ENCODE peak calls at places on chromosomes 3 and 15, in six cellular contexts. C is cardiac muscle cell, G is endodermal cell, A is heart left ventricle, F is mesendoderm, N is uterus. Q is an unnamed sample.

GRCh38 chr15:85620321-85621044 is 174.2 kb downstream of the KLHL25 start:
- DNase-seq in C (no peak), G (no peak), A (peak; percentile 44), F (no peak), N (peak; percentile 59), Q (no peak)

GRCh38 chr3:195249858-195250464 is 21.0 kb downstream of the XXYLT1 start:
- DNase-seq in C (no peak), G (peak; percentile 27), A (no peak), F (no peak), N (peak; percentile 19), Q (no peak)

GRCh38 chr3:146507331-146508120 is 36.9 kb downstream of the PLSCR1 start:
- DNase-seq in C (no peak), G (no peak), A (no peak), F (peak; percentile 86), N (no peak), Q (no peak)

GRCh38 chr3:189167027-189167766 is 4.6 kb upstream of the TPRG1 start:
- DNase-seq in C (no peak), G (peak; percentile 49), A (no peak), F (peak; percentile 45), N (no peak), Q (peak; percentile 57)

GRCh38 chr15:37016287-37016686 is 84.1 kb downstream of the MEIS2 start:
- DNase-seq in C (no peak), G (no peak), A (no peak), F (no peak), N (peak; percentile 72), Q (no peak)

GRCh38 chr3:24201301-24201700 is 256.2 kb downstream of the NR1D2 start:
- DNase-seq in C (no peak), G (no peak), A (no peak), F (no peak), N (no peak), Q (no peak)

GRCh38 chr3:101119535-101119934 is 126.3 kb upstream of the ABI3BP start:
- DNase-seq in C (no peak), G (no peak), A (no peak), F (no peak), N (no peak), Q (no peak)

GRCh38 chr3:129504471-129505100 is 23.9 kb upstream of the RHO start:
- DNase-seq in C (no peak), G (no peak), A (no peak), F (no peak), N (no peak), Q (no peak)

GRCh38 chr15:62060116-62060895 is at the start of gene VPS13C:
- DNase-seq in C (peak; percentile 95), G (peak; percentile 97), A (peak; percentile 94), F (peak; percentile 97), N (peak; percentile 90), Q (peak; percentile 95)

DNA sequence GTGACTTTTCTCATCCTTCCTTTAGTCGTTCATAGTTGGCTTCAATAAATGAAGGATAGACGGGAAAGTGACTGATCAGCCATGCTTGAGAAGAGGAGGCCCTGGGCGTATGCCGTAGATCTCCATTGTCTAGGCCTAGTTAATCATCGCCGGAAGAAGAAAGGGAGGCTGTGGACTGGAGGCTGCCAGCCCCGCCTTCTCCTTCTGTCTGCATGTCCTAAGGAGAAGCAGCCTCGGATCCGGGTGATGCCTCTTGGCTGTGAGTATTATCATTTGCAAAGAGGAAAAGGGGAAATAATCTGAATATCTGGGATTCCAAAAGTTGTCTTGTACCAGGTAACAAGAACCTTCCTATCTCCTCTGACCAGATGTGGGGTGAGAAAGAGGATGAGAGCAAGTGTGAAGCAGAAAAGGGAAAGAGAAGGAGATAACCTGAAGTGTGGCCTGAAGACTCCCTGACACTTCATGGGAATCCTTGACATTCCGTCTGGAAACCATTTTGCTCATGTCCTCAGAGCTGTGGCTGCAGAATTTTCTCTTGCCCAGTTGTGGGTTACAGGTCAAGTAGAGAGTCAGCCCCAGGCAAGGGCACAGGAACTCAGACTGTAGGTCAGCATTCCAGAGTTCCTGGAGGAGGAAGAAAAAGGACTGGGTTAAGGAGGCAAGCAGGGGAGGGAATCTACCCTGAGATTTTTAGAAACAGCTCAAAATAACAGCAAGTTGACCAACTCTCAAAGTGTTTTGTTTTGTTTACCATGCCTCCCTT is 4.3 kb upstream of the THSD4 start:
- DNase-seq in C (no peak), G (peak; percentile 62), A (no peak), F (peak; percentile 51), N (no peak), Q (no peak)
- H3K4me3 ChIP-seq in C (no peak overlapping the region), G (no peak overlapping the region), A (no peak overlapping the region), F (no peak overlapping the region), N (no peak overlapping the region), Q (no peak overlapping the region)

GRCh38 chr15:45642203-45642932 is 7.5 kb downstream of the SQOR start:
- DNase-seq in C (no peak), G (no peak), A (no peak), F (peak; percentile 33), N (no peak), Q (no peak)
- H3K4me1 ChIP-seq in C (no peaks in the 10 kb centered on the region), G (no peaks in the 10 kb centered on the region), A (peaks cover 20% of the 10 kb centered on the region), F (no peaks in the 10 kb centered on the region), N (peaks cover 6% of the 10 kb centered on the region), Q (peaks cover 48% of the 10 kb centered on the region)

GRCh38 chr15:94230886-94231727 is at the start of gene MCTP2:
- DNase-seq in C (peak; percentile 74), G (peak; percentile 94), A (peak; percentile 34), F (peak; percentile 90), N (peak; percentile 54), Q (peak; percentile 86)
- H3K4me3 ChIP-seq in C (peak within 1 kb of the TSS; percentile 59), G (peak within 1 kb of the TSS; percentile 87), A (peak within 1 kb of the TSS; percentile 52), F (peak within 1 kb of the TSS; percentile 48), N (peak within 1 kb of the TSS; percentile 29), Q (peak within 1 kb of the TSS; percentile 72)

DNA sequence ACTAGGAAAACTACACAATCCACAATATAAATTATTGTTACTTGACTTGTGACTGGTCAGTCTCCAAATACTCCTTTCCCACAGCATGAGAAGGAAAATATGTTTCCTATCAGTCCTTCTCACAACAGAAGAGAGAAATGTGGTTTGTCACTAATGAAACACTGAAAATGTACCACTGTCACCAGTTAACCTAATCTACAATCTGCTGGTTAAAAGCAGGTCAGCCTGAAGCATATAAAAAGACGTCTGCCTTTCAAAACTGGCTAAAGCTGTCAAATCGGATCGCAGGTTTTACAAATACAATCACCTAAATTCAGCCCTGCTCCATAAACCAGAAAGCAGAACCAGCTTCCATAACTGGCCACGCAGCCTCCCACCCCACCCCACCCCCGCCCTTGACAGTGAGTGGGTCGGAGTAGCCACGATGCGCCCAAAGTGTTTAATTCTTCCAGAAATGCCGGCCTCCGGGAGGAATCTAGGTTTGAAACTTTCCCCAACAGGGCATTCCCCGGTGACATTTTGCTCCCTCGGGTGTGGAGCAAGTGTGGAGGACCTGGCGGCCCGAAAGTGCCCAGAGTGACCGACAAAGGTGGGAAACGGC is 699 bp downstream of the ETFA start:
- DNase-seq in C (peak; percentile 54), G (no peak), A (no peak), F (no peak), N (peak; percentile 25), Q (no peak)
- H3K4me1 ChIP-seq in C (no peaks in the 10 kb centered on the region), G (no peaks in the 10 kb centered on the region), A (peaks cover 25% of the 10 kb centered on the region), F (no peaks in the 10 kb centered on the region), N (no peaks in the 10 kb centered on the region), Q (peaks cover 40% of the 10 kb centered on the region)